ENCODE peak calls at places on chromosome 5, in seven cellular contexts. I is K562, M is PC-3, U is GM23338, P is neural progenitor cell, Q is astrocyte, O is GM12878. B is an unnamed sample.

GRCh38 chr5:136006164-136006563 is 22.6 kb upstream of the TGFBI start:
- DNase-seq in M (no peak), I (no peak), Q (peak), O (no peak), U (no peak), P (no peak), B (no peak)

GRCh38 chr5:42919600-42919999 is 107.9 kb upstream of the SELENOP start:
- DNase-seq in I (no peak), O (no peak), Q (no peak), P (no peak), M (no peak), U (no peak), B (no peak)

GRCh38 chr5:137344723-137345322 is 154.3 kb downstream of the SPOCK1 start:
- DNase-seq in Q (peak), O (no peak), P (peak), I (peak), M (peak), U (peak), B (peak)

GRCh38 chr5:77358566-77359205 is 133.4 kb downstream of the WDR41 start:
- DNase-seq in U (no peak), P (no peak), M (peak), Q (peak), I (no peak), O (no peak), B (no peak)

GRCh38 chr5:5905186-5905585 is 473.2 kb downstream of the MED10 start:
- DNase-seq in U (no peak), P (no peak), M (no peak), O (no peak), Q (no peak), I (no peak), B (no peak)

GRCh38 chr5:43484049-43484849 is 584 bp upstream of the TMEM267 start:
- DNase-seq in P (peak), U (peak), Q (peak), M (peak), I (peak), O (peak), B (peak)

GRCh38 chr5:98605010-98605425 is 168.4 kb upstream of the RGMB start:
- DNase-seq in I (no peak), P (peak), Q (peak), M (no peak), U (no peak), O (no peak), B (no peak)

GRCh38 chr5:167953151-167953788 is 338.2 kb upstream of the WWC1 start:
- DNase-seq in U (no peak), I (no peak), M (no peak), Q (no peak), O (no peak), P (peak), B (no peak)

GRCh38 chr5:115349001-115349817 is 52.8 kb upstream of the CCDC112 start:
- DNase-seq in P (no peak), M (peak), I (no peak), O (no peak), U (no peak), Q (peak), B (peak)

GRCh38 chr5:77991084-77991483 is 214.9 kb upstream of the TBCA start:
- DNase-seq in P (peak), U (peak), I (no peak), Q (no peak), O (no peak), M (no peak), B (no peak)

GRCh38 chr5:179862296-179862695 is 3.7 kb upstream of the MRNIP start:
- DNase-seq in M (no peak), O (no peak), Q (no peak), I (no peak), U (no peak), P (no peak), B (no peak)

GRCh38 chr5:44011518-44011917 is 377.7 kb downstream of the FGF10 start:
- DNase-seq in P (no peak), O (no peak), Q (no peak), I (no peak), U (no peak), M (no peak), B (no peak)

GRCh38 chr5:24850911-24851310 is 206.1 kb upstream of the CDH10 start:
- DNase-seq in O (no peak), Q (peak), P (no peak), I (no peak), M (no peak), U (peak), B (no peak)

GRCh38 chr5:75532190-75532589 is 20.5 kb downstream of the POLK start:
- DNase-seq in M (no peak), O (no peak), Q (no peak), P (no peak), I (no peak), U (no peak), B (no peak)

GRCh38 chr5:150184990-150185952 is 4.6 kb upstream of the SLC6A7 start:
- DNase-seq in P (no peak), M (no peak), O (no peak), I (no peak), Q (no peak), U (no peak), B (no peak)

GRCh38 chr5:161034456-161034855 is 182.4 kb upstream of the ATP10B start:
- DNase-seq in P (no peak), U (no peak), M (no peak), I (no peak), Q (no peak), O (no peak), B (no peak)

GRCh38 chr5:149143470-149143869 is 2.2 kb downstream of the ABLIM3 start:
- DNase-seq in I (no peak), Q (peak), M (peak), P (no peak), O (no peak), U (no peak), B (no peak)
- TF ChIP-seq EZH2 in I (no peak), Q (no peak), M (no peak), P (no peak), O (no peak), U (no peak), B (no peak)

DNA sequence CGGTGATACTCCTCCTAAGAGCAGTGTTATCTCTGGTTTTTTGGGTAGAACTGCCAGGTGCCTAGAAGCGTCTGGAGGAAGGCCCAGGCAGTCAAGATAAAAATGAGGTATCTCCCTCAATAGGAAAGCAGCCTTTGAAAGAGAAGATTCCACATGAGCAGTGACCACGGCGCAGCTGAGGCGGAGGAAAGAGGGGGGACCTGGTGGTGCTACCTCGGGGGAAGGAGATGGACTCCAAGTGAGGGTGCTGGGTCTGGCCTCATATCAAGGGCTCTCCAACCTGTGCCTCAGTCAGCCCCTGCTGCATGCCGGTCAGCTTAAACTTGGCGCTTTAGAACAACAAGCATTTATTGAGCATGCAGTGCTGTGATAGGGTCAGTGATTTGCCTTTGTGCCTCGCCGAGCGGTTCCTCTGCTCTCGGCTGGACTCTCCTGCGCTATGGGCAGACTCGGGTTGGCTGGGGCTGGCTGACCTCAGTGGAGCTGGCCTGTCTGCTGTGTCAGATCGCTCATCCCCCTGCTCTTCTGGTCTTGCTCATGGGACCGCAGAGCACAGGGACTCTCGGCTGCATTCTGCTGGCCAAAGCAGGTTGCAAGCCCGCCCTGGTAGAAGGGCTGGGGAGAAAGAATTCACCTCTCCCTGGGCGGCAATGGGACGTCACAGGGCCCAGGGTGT is 121.1 kb upstream of the IRX4 start:
- DNase-seq in P (no peak), O (no peak), M (no peak), Q (no peak), I (no peak), U (no peak), B (no peak)
- TF ChIP-seq CTCF in P (no peak), O (no peak), M (no peak), Q (no peak), I (no peak), U (no peak), B (no peak)

DNA sequence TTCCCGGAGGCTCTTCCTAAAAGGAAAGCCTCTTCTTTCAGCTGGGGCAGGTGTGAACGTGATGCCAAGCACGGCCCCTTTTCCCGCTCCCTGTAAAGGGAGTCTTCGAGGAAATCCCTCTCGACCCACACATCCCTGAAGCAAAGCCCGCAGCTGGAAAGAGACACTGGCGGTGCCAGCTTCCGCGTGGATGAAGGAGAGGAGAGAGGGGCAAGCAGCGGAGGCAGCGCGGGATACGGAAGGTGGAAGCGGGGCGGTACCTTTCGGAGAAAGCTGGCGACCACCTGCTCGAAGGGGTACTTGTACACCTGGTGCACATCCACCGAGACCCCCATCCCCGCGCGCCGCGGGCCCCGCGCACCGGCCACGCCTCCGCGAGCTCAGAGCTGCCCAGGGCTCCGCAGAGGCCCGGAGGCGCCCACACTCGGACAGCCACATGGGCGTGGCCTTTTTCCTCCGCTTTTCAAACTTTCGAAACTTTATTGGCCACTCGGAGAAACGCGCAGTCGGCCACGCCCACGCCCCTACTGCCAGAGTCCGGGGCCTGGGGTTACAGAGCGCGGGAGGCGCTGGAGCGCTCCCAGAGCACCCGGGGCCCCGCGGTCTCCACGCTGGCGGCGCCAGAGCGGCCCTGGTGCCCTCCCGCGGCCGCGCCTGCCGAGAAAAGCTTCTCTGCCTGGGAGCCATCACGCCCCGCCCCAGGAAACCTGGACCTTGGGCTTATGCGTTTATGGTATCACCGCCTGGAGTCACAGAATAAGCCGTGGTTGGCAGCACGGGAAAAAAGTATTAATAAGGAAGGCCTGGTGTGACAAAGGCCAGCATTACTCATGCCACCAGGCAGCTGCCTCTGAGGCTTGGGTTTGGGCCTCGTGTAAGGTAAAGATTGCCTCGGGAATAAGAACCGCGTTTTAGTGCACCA is at the start of gene PRELID2:
- DNase-seq in P (peak), U (peak), Q (peak), M (peak), I (peak), O (peak), B (peak)
- TF ChIP-seq EZH2 in P (no peak), U (no peak), Q (no peak), M (no peak), I (no peak), O (no peak), B (no peak)

DNA sequence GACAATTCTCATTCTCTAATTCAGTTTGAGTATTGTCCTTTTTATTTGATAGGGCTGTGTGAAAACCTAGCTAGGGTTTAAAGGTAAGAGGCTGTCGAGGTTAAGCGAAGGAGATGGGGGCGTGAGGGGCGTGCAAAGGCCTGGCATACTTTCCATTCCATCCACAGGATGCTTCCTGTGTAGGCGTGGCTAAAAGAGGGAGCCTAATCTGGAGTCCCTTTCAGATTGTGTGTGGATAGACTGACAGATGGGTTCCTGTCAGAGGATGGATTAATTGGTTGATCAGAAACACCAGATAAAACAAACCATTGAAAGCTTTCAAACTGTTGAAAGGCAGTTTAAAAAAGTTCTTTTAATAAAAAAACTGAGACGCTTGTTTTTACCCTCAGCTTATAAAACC is 1.1 kb upstream of the ELL2 start:
- DNase-seq in Q (no peak), M (no peak), U (peak), I (peak), P (peak), O (no peak), B (peak)
- TF ChIP-seq CTCF in Q (no peak), M (no peak), U (no peak), I (no peak), P (no peak), O (no peak), B (no peak)

GRCh38 chr5:88691945-88692868 is 190.8 kb downstream of the MEF2C start:
- DNase-seq in P (peak), Q (no peak), U (no peak), M (peak), I (no peak), O (no peak), B (no peak)
- TF ChIP-seq EZH2 in P (peak), Q (no peak), U (peak), M (no peak), I (peak), O (no peak), B (no peak)

B was measured in A673.